ENCODE peak calls at places on chromosome 1, in ten cellular contexts. U, G, C, W, D, I, X, N, H and L are unnamed samples.

GRCh38 chr1:212600071-212600915 is 8.3 kb upstream of the ATF3 start:
- DNase-seq in W (no peak), I (no peak), G (no peak), N (no peak), C (no peak), H (no peak), D (no peak), X (no peak), U (no peak), L (no peak)

GRCh38 chr1:228273720-228274451 is 66.0 kb downstream of the OBSCN start:
- DNase-seq in H (no peak), W (no peak), I (no peak), U (no peak), G (peak; percentile 76), N (no peak), X (peak; percentile 65), D (no peak), C (peak; percentile 54), L (peak; percentile 68)

GRCh38 chr1:89363638-89364536 is at the start of gene GBP6:
- DNase-seq in X (no peak), C (no peak), W (no peak), N (no peak), H (no peak), D (no peak), I (no peak), G (no peak), U (no peak), L (no peak)

GRCh38 chr1:1024421-1025415 is 4.8 kb downstream of the AGRN start:
- DNase-seq in W (peak; percentile 86), H (peak; percentile 92), X (no peak), I (no peak), G (no peak), U (no peak), D (peak; percentile 51), C (no peak), N (no peak), L (no peak)

GRCh38 chr1:12580054-12580887 is 37.7 kb downstream of the DHRS3 start:
- DNase-seq in U (no peak), G (no peak), X (no peak), I (no peak), D (no peak), H (peak; percentile 66), W (no peak), N (no peak), C (peak; percentile 86), L (no peak)

GRCh38 chr1:61184035-61184713 is 101.8 kb downstream of the NFIA start:
- DNase-seq in U (peak; percentile 94), W (peak; percentile 97), N (no peak), G (peak; percentile 82), C (peak; percentile 98), H (peak; percentile 97), I (peak; percentile 32), D (no peak), X (no peak), L (peak; percentile 92)

GRCh38 chr1:59477286-59477685 is 180.4 kb downstream of the FGGY start:
- DNase-seq in U (no peak), H (no peak), D (peak; percentile 72), G (no peak), I (peak; percentile 82), X (no peak), N (no peak), C (no peak), W (no peak), L (no peak)

GRCh38 chr1:8134546-8135235 is 108.6 kb upstream of the ERRFI1 start:
- DNase-seq in H (no peak), G (no peak), U (no peak), I (no peak), D (no peak), C (no peak), W (no peak), N (no peak), X (no peak), L (no peak)

GRCh38 chr1:150550222-150551048 is 1.2 kb downstream of the ADAMTSL4 start:
- DNase-seq in W (no peak), D (no peak), N (no peak), U (peak; percentile 72), I (no peak), C (peak; percentile 89), G (no peak), X (no peak), H (no peak), L (peak; percentile 88)

GRCh38 chr1:150548324-150548631 is 930 bp upstream of the ADAMTSL4 start:
- DNase-seq in U (no peak), G (no peak), H (no peak), D (no peak), C (no peak), W (no peak), N (no peak), I (no peak), X (no peak), L (no peak)

GRCh38 chr1:150551049-150551783 is 2.0 kb downstream of the ADAMTSL4 start:
- DNase-seq in G (no peak), W (no peak), U (no peak), H (no peak), D (no peak), N (no peak), C (peak; percentile 77), I (no peak), X (no peak), L (peak; percentile 79)

GRCh38 chr1:150549496-150550221 is 451 bp downstream of the ADAMTSL4 start:
- DNase-seq in D (no peak), C (peak; percentile 83), G (no peak), I (no peak), N (no peak), W (no peak), H (no peak), X (no peak), U (peak; percentile 63), L (peak; percentile 80)

DNA sequence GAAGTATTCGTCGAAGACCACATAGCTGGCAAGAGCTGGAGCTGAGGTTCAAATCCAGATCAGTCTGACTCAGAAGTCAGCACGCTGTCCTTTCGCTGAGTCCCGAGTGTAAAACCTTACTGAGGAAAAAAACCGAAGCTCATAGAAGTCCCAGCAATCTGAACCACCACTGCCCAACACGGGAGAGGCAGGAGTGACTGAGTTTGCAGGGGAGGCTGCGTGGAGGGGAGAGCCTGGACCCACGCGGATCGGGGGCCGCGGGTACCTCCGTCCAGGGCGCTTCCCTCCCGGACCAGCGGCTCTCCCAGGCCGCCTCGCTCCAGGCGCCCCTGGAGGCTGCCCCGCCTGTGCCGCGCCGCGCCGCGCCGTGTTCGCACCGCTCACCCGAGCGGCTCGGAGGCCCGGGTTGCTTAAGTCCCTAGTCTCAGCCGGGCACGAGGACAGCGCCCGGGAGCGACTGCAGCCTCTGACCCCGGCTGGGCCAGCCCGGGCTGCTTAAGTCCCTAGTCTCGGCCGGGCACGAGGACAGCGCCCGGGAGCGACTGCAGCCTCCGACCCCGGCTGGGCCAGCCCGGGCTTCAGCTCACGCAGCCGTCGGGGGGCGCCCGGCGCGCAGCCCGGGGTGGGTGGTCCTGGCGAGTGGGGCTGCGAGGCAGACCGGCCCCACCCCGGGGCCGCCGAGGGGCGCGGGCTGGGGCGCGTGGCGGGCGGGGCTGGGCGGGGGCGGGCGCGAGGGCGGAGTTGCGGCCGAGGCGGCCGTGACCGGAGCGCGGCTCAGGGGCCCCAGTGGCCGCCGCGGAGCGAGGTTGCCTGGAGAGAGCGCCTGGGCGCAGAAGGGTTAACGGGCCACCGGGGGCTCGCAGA is at the start of gene ADAMTSL4:
- DNase-seq in X (no peak), W (peak; percentile 67), G (peak; percentile 90), U (peak; percentile 57), C (peak; percentile 86), D (no peak), H (no peak), I (no peak), N (peak; percentile 65), L (peak; percentile 86)
- TF ChIP-seq CTCF in X (peak; percentile 46), W (peak; percentile 8), G (no peak), U (peak; percentile 29), C (no peak), D (peak; percentile 9), H (no peak), I (no peak), N (no peak), L (no peak)

DNA sequence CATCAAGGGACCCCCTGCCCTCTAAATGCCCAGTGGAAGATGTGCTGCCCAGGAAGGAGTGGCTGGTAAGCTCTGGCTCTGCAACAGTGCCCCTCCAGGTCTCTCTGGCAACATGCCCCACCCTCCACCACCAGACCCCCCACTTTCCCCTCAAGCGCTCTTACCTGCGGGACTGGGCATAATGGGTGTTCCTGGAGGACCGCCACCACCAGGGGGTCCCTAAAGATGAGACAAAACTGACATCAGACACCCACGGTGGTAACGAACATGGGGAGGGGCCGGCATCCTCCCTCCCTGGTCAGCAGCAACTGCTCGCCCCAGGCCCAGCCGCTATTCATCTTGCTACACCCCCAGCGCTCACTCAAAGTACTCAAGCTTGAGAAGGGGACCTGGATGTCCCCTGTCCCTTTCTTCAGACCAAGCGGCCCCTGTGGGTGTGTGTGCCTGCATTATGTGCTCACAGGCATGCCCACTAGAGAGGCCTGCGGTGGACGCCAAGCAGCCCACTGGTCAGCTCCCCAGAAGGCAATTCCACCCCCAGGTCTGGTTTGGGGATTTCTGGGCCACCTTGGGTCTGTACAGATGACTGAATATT is 40.9 kb downstream of the MRPL37 start:
- DNase-seq in C (no peak), D (no peak), U (no peak), G (no peak), W (no peak), X (no peak), N (no peak), I (no peak), H (no peak), L (no peak)
- TF ChIP-seq CTCF in C (no peak), D (no peak), U (no peak), G (no peak), W (no peak), X (no peak), N (no peak), I (no peak), H (no peak), L (no peak)

GRCh38 chr1:181737056-181737455 is 253.7 kb downstream of the CACNA1E start:
- DNase-seq in H (no peak), W (no peak), U (no peak), I (no peak), D (no peak), X (no peak), C (no peak), N (no peak), G (no peak), L (no peak)
- TF ChIP-seq CTCF in H (no peak), W (no peak), U (no peak), I (no peak), D (no peak), X (no peak), C (no peak), N (no peak), G (no peak), L (no peak)

GRCh38 chr1:32891630-32892029 is 5.3 kb downstream of the HPCA start:
- DNase-seq in D (no peak), U (no peak), C (no peak), X (no peak), I (no peak), G (no peak), H (no peak), W (no peak), N (no peak), L (no peak)

GRCh38 chr1:32891241-32891570 is 4.9 kb downstream of the HPCA start:
- DNase-seq in C (no peak), D (no peak), H (no peak), I (no peak), G (no peak), X (no peak), U (no peak), W (no peak), N (no peak), L (no peak)

GRCh38 chr1:32893198-32894018 is 7.1 kb downstream of the HPCA start:
- DNase-seq in W (peak; percentile 48), D (no peak), G (peak; percentile 74), H (no peak), U (peak; percentile 70), N (no peak), C (peak; percentile 77), X (no peak), I (no peak), L (no peak)

GRCh38 chr1:32894019-32894600 is 7.1 kb downstream of the TMEM54 start:
- DNase-seq in H (no peak), C (no peak), D (no peak), X (no peak), U (no peak), I (no peak), G (peak; percentile 65), W (no peak), N (no peak), L (no peak)

GRCh38 chr1:32892368-32893197 is 6.3 kb downstream of the HPCA start:
- DNase-seq in I (no peak), H (no peak), W (peak; percentile 41), U (no peak), C (peak; percentile 60), N (peak; percentile 42), X (no peak), D (no peak), G (peak; percentile 77), L (no peak)
- TF ChIP-seq CTCF in I (peak; percentile 30), H (no peak), W (no peak), U (peak; percentile 15), C (no peak), N (peak; percentile 10), X (peak; percentile 92), D (peak; percentile 59), G (no peak), L (no peak)